ENCODE peak calls at places on chromosomes 4 and X, in nine cellular contexts. I, A, Y, M, B, Q, S, C and U are unnamed samples.

GRCh38 chrX:110734894-110735541 is 60.6 kb downstream of the CHRDL1 start:
- DNase-seq in I (no peak), A (peak), Y (no peak), M (no peak), B (no peak), Q (peak), S (no peak), C (no peak), U (no peak)

GRCh38 chr4:970046-970745 is 3.2 kb downstream of the DGKQ start:
- DNase-seq in I (no peak), A (no peak), Y (no peak), M (peak), B (no peak), Q (no peak), S (no peak), C (no peak), U (no peak)

GRCh38 chr4:139768913-139769312 is 103.3 kb downstream of the MGST2 start:
- DNase-seq in I (no peak), A (no peak), Y (no peak), M (no peak), B (peak), Q (peak), S (no peak), C (no peak), U (no peak)

GRCh38 chrX:69124108-69124507 is 41.1 kb downstream of the PJA1 start:
- DNase-seq in I (no peak), A (no peak), Y (no peak), M (no peak), B (no peak), Q (no peak), S (no peak), C (no peak), U (no peak)

GRCh38 chr4:47053485-47053884 is 22.1 kb downstream of the GABRB1 start:
- DNase-seq in I (no peak), A (no peak), Y (no peak), M (no peak), B (no peak), Q (no peak), S (no peak), C (no peak), U (no peak)

GRCh38 chrX:139851730-139852129 is 81.1 kb downstream of the ATP11C start:
- DNase-seq in I (no peak), A (peak), Y (no peak), M (no peak), B (no peak), Q (no peak), S (no peak), C (no peak), U (no peak)

GRCh38 chrX:101595739-101596419 is 21.9 kb downstream of the ARMCX6 start:
- DNase-seq in I (no peak), A (peak), Y (peak), M (no peak), B (peak), Q (peak), S (no peak), C (no peak), U (peak)

GRCh38 chr4:76279462-76279861 is 27.1 kb upstream of the STBD1 start:
- DNase-seq in I (no peak), A (no peak), Y (no peak), M (no peak), B (peak), Q (no peak), S (no peak), C (no peak), U (no peak)

GRCh38 chrX:129158505-129158904 is 364.8 kb downstream of the SMARCA1 start:
- DNase-seq in I (no peak), A (no peak), Y (no peak), M (no peak), B (peak), Q (no peak), S (no peak), C (no peak), U (no peak)

GRCh38 chr4:7157666-7158065 is 34.7 kb upstream of the SORCS2 start:
- DNase-seq in I (no peak), A (no peak), Y (no peak), M (no peak), B (no peak), Q (no peak), S (no peak), C (no peak), U (no peak)